ENCODE peak calls at places on chromosomes 1 and 21, in four cellular contexts. F, V, R and E are unnamed samples.

GRCh38 chr1:197099444-197099843 is 32.4 kb upstream of the F13B start:
- DNase-seq in F (no peak), V (no peak), R (no peak), E (no peak)

GRCh38 chr1:233364695-233365539 is 37.4 kb downstream of the MAP3K21 start:
- DNase-seq in F (no peak), V (no peak), R (no peak), E (no peak)

GRCh38 chr1:58881471-58881994 is 97.7 kb upstream of the JUN start:
- DNase-seq in F (no peak), V (no peak), R (no peak), E (no peak)

GRCh38 chr1:87151500-87152421 is 176.9 kb upstream of the LMO4 start:
- DNase-seq in F (peak), V (peak), R (peak), E (peak)

GRCh38 chr1:199789141-199789540 is 238.4 kb upstream of the NR5A2 start:
- DNase-seq in F (no peak), V (no peak), R (no peak), E (no peak)

GRCh38 chr1:23964790-23965740 is 5.4 kb downstream of the PNRC2 start:
- DNase-seq in F (no peak), V (no peak), R (no peak), E (no peak)

GRCh38 chr1:162200096-162200847 is 130.8 kb downstream of the NOS1AP start:
- DNase-seq in F (no peak), V (no peak), R (no peak), E (no peak)

GRCh38 chr1:12215562-12215961 is 14.3 kb upstream of the VPS13D start:
- DNase-seq in F (no peak), V (no peak), R (no peak), E (no peak)

GRCh38 chr1:6859415-6860343 is 74.4 kb downstream of the CAMTA1 start:
- DNase-seq in F (no peak), V (no peak), R (peak), E (no peak)

GRCh38 chr1:119327436-119328155 is 41.0 kb upstream of the HAO2 start:
- DNase-seq in F (no peak), V (peak), R (no peak), E (no peak)

GRCh38 chr1:44537961-44538360 is 132.9 kb downstream of the RNF220 start:
- DNase-seq in F (no peak), V (no peak), R (no peak), E (no peak)

GRCh38 chr1:179087665-179088064 is 5.8 kb downstream of the TOR3A start:
- DNase-seq in F (no peak), V (no peak), R (no peak), E (no peak)

GRCh38 chr1:45211061-45211460 is 4.7 kb upstream of the ZSWIM5 start:
- DNase-seq in F (no peak), V (no peak), R (no peak), E (no peak)

GRCh38 chr1:41880261-41880660 is 38.5 kb downstream of the HIVEP3 start:
- DNase-seq in F (no peak), V (no peak), R (no peak), E (no peak)

GRCh38 chr1:206557636-206558473 is 50.5 kb downstream of the RASSF5 start:
- DNase-seq in F (no peak), V (no peak), R (no peak), E (no peak)

GRCh38 chr1:223877804-223878203 is 32.1 kb upstream of the TP53BP2 start:
- DNase-seq in F (no peak), V (no peak), R (no peak), E (no peak)

GRCh38 chr1:23478896-23479790 is 4.8 kb downstream of the ASAP3 start:
- DNase-seq in F (no peak), V (peak), R (peak), E (no peak)

GRCh38 chr21:44801468-44802395 is at the start of gene UBE2G2:
- DNase-seq in F (peak), V (peak), R (peak), E (peak)

GRCh38 chr1:206691604-206692003 is 6.9 kb downstream of the MAPKAPK2 start:
- DNase-seq in F (no peak), V (no peak), R (no peak), E (no peak)

GRCh38 chr1:160837558-160838205 is 25.0 kb downstream of the CD244 start:
- DNase-seq in F (no peak), V (peak), R (no peak), E (peak)

GRCh38 chr1:27624467-27625233 is 10.3 kb downstream of the FGR start:
- DNase-seq in F (no peak), V (no peak), R (no peak), E (no peak)

GRCh38 chr1:46421739-46422138 is 27.6 kb downstream of the FAAH start:
- DNase-seq in F (no peak), V (no peak), R (no peak), E (no peak)

GRCh38 chr1:35925741-35926140 is 5.2 kb upstream of the AGO3 start:
- DNase-seq in F (no peak), V (peak), R (peak), E (no peak)

DNA sequence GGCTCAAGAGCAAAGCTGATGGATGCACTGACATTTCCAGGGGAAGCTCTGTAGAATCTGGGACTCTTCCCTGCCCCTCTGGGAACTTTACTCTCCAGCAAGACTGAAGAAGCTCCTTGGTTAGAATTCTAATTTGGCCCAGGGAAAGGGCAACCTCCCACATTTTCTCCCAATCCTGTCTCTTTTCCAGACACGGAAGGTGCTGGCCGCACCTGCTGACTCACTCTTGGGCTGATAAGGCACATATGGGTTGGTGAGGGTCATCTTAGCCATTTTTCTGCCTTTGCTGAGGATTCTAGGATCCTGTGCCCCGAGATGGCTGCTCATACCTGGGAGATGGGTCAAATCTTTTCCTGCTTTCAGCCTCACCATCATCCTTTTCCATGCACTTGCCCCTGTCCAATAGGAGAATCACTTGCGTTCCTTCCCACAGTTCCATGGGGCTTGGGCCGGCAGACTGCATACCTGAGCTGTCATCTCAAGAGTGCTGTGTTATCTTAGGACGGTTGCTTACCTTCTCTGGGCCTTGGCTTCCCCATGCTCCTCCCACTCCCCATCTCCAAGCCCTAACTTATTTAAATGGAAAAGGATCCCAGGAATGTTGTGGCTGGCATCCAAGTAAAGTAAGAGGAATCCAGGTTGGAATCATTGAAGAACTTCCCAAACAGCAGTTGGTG is 1.3 kb downstream of the TINAGL1 start:
- DNase-seq in F (no peak), V (no peak), R (no peak), E (no peak)
- H3K4me3 ChIP-seq in F (peak), V (peak), R (peak), E (no peak)

DNA sequence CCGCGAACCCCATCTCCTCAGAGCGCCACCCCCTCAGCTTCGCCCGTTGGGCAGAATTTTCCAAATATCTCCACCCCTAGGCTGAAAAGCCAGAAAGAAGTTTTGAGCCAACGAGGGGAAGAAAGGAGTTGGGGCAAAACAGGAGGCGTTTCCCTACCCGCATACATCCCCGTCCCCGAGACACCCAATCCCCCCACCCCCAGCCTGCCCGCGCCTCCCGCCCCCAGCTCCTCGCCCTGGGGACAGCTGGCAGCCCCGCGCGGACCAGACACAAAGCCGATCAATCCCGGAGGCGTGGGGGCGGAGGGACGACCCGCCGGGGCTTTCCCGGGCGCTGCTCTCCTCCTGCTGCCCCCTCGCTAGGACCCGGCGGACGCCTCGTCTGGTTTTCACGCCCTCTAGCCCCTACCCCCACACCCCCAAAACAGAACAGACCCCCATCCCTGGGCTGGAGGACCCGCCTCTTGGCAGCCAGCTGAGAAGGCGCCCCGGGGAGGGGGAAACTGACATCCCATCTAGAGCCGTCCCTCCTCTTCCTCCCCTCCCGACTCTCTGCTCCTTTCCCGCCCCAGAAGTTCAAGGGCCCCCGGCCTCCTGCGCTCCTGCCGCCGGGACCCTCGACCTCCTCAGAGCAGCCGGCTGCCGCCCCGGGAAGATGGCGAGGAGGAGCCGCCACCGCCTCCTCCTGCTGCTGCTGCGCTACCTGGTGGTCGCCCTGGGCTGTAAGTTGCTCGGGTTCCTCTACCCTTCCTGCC is at the start of gene JAM2:
- DNase-seq in F (no peak), V (peak), R (peak), E (no peak)
- TF ChIP-seq CTCF in F (no peak), V (no peak), R (peak), E (peak)

DNA sequence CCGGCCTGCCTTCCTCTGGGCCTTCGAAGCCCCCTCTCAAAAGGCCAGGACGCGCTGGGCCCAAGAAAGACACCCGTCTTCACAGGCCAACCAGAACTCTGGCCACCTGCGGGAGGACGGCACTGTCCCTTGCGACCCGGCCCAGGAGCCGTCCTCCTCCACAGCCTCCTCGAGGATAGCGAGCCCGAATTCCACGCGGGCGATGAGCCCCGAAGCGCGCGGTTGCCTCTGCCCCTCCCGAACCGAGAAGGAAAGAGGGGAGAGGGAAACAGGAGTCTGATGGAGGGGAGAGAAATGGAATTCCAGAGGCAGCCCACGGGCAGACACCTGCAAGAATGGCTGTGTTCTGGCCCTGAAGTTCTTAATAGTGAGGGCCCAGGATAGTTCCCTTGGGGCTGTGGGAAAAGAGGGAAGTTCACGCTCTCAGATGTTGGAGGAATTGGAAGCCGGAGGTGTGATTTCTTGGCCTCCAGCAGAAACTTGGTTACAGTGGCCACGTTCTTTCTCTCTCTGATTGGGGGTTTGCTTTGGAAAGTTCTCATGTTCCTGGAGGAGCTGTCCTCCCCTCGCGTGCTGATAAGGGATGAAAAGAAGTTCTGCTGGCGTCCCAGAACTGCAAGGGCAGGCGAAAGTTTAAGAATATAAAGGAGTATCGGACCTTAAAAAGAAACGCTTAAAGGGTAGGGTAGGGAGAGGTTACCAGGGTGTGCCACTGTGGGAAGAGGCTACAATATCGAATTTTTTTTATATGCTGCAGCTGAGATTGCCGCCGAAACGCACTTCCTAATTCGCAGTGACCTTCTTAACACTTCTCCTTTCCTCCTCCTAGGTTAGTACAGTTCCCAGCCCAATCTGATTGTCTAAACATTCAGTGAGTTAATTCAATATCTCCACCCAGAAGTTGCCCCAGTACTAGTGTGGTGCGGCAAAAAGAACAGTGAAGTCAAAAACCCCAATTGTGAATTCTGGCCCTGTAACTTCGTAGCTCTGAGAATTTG is 5.8 kb upstream of the SLC44A5 start:
- DNase-seq in F (no peak), V (no peak), R (peak), E (no peak)
- H3K4me3 ChIP-seq in F (peak), V (peak), R (peak), E (no peak)

GRCh38 chr1:33429846-33430750 is 797 bp downstream of the PHC2 start:
- DNase-seq in F (peak), V (peak), R (peak), E (no peak)
- TF ChIP-seq CTCF in F (no peak), V (no peak), R (no peak), E (no peak)